ENCODE peak calls at places on chromosomes 1 and 21, in ten cellular contexts. K, L, I, U, P, A, T, G, Z and N are unnamed samples.

GRCh38 chr1:169115891-169116585 is 9.5 kb downstream of the ATP1B1 start:
- DNase-seq in K (peak; percentile 27), I (peak; percentile 90), L (peak; percentile 80), T (no peak), G (no peak), P (peak; percentile 63), A (no peak), U (no peak), Z (peak; percentile 81), N (peak; percentile 87)

GRCh38 chr1:2258122-2258812 is 30.1 kb downstream of the SKI start:
- DNase-seq in G (no peak), P (no peak), I (no peak), Z (no peak), L (no peak), T (no peak), K (no peak), U (no peak), A (no peak), N (no peak)

GRCh38 chr21:26123012-26123411 is 47.6 kb downstream of the APP start:
- DNase-seq in K (no peak), P (no peak), T (no peak), A (no peak), L (no peak), U (no peak), G (no peak), I (no peak), Z (no peak), N (no peak)

GRCh38 chr1:52970149-52970548 is 43.1 kb downstream of the SCP2 start:
- DNase-seq in P (no peak), Z (no peak), L (no peak), G (no peak), I (no peak), U (peak; percentile 11), K (no peak), A (peak; percentile 18), T (no peak), N (no peak)

GRCh38 chr1:170200665-170201397 is 55.1 kb downstream of the NTMT2 start:
- DNase-seq in G (no peak), T (no peak), I (no peak), L (no peak), U (no peak), Z (no peak), P (no peak), K (no peak), A (peak; percentile 63), N (no peak)

GRCh38 chr1:184665329-184665728 is 89.3 kb downstream of the EDEM3 start:
- DNase-seq in P (no peak), T (no peak), G (no peak), I (no peak), A (no peak), K (no peak), U (no peak), Z (no peak), L (no peak), N (no peak)

GRCh38 chr1:44217809-44218410 is 4.6 kb downstream of the DMAP1 start:
- DNase-seq in A (peak; percentile 55), K (peak; percentile 70), P (peak; percentile 77), I (peak; percentile 40), T (no peak), U (peak; percentile 54), Z (peak; percentile 93), L (peak; percentile 81), G (no peak), N (peak; percentile 15)

GRCh38 chr1:198258491-198258890 is 101.7 kb downstream of the NEK7 start:
- DNase-seq in T (peak; percentile 66), G (no peak), U (no peak), K (no peak), Z (no peak), L (no peak), I (peak; percentile 76), A (peak; percentile 84), P (no peak), N (no peak)

GRCh38 chr1:39328722-39329121 is 124.2 kb downstream of the MACF1 start:
- DNase-seq in T (no peak), U (no peak), G (no peak), P (no peak), Z (no peak), K (no peak), L (no peak), A (no peak), I (no peak), N (no peak)

GRCh38 chr1:33974147-33974546 is 110.3 kb downstream of the HMGB4 start:
- DNase-seq in I (no peak), A (no peak), P (no peak), G (no peak), U (no peak), Z (no peak), K (no peak), L (no peak), T (no peak), N (no peak)

GRCh38 chr1:207366022-207366421 is 44.5 kb downstream of the CD55 start:
- DNase-seq in I (no peak), U (no peak), T (no peak), L (no peak), Z (no peak), P (no peak), A (peak; percentile 23), K (no peak), G (no peak), N (no peak)

GRCh38 chr1:202567747-202568146 is 142.5 kb downstream of the SYT2 start:
- DNase-seq in G (no peak), K (no peak), A (peak; percentile 82), U (no peak), T (no peak), L (no peak), P (no peak), I (no peak), Z (no peak), N (no peak)

GRCh38 chr1:247415423-247416361 is at the start of gene NLRP3:
- DNase-seq in T (no peak), G (no peak), Z (no peak), A (peak; percentile 5), I (peak; percentile 73), U (no peak), L (peak; percentile 35), K (peak; percentile 52), P (peak; percentile 25), N (peak; percentile 16)

GRCh38 chr1:178055779-178056471 is 38.0 kb upstream of the RASAL2 start:
- DNase-seq in G (no peak), K (peak; percentile 9), P (no peak), A (no peak), U (no peak), L (no peak), T (no peak), Z (peak; percentile 46), I (no peak), N (no peak)
- TF ChIP-seq CTCF in G (no peak), K (no peak), P (no peak), A (no peak), U (no peak), L (no peak), T (no peak), Z (no peak), I (no peak), N (peak; percentile 55)

GRCh38 chr21:39675595-39675994 is 62.9 kb downstream of the B3GALT5 start:
- DNase-seq in K (no peak), A (no peak), U (no peak), P (no peak), L (no peak), Z (no peak), I (no peak), G (no peak), T (no peak), N (no peak)
- TF ChIP-seq CTCF in K (no peak), A (no peak), U (no peak), P (no peak), L (no peak), Z (no peak), I (no peak), G (peak; percentile 9), T (no peak), N (no peak)

GRCh38 chr1:21831454-21831970 is 19.4 kb downstream of the LDLRAD2 start:
- DNase-seq in L (no peak), I (no peak), P (no peak), T (no peak), A (no peak), G (no peak), U (no peak), Z (no peak), K (no peak), N (no peak)

GRCh38 chr1:21834666-21835065 is 22.6 kb downstream of the LDLRAD2 start:
- DNase-seq in Z (no peak), K (no peak), G (no peak), L (no peak), I (no peak), A (no peak), P (no peak), U (no peak), T (no peak), N (no peak)

GRCh38 chr1:21833392-21833976 is 21.4 kb downstream of the LDLRAD2 start:
- DNase-seq in T (no peak), P (no peak), U (no peak), G (no peak), Z (no peak), I (no peak), K (no peak), L (no peak), A (no peak), N (no peak)

GRCh38 chr1:21836010-21836409 is 23.9 kb downstream of the LDLRAD2 start:
- DNase-seq in K (no peak), G (no peak), U (no peak), L (no peak), I (no peak), P (no peak), Z (no peak), A (no peak), T (no peak), N (no peak)

DNA sequence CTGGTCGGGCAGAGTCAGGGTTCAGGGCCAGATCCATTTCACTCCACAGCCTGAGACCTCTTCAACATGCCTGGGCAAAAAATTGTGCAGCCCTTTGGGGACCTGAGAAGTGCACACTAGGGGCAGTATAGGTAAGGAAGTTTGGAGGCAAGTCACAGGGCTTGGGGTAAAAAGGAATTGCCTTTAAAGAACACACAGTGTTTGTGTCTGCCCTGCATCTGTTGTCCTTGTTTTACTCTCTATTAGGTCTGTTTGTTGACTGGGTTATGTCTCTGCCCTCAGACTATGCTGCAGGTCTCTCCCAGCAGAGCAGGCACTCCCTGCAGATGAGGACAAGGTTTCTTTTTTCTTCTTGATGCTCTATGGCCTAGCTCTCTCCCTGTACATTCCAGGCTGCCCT is 22.0 kb downstream of the LDLRAD2 start:
- DNase-seq in P (no peak), U (no peak), L (no peak), G (no peak), T (no peak), A (no peak), Z (no peak), I (no peak), K (no peak), N (no peak)
- TF ChIP-seq CTCF in P (no peak), U (no peak), L (no peak), G (no peak), T (no peak), A (no peak), Z (no peak), I (no peak), K (no peak), N (peak; percentile 21)

DNA sequence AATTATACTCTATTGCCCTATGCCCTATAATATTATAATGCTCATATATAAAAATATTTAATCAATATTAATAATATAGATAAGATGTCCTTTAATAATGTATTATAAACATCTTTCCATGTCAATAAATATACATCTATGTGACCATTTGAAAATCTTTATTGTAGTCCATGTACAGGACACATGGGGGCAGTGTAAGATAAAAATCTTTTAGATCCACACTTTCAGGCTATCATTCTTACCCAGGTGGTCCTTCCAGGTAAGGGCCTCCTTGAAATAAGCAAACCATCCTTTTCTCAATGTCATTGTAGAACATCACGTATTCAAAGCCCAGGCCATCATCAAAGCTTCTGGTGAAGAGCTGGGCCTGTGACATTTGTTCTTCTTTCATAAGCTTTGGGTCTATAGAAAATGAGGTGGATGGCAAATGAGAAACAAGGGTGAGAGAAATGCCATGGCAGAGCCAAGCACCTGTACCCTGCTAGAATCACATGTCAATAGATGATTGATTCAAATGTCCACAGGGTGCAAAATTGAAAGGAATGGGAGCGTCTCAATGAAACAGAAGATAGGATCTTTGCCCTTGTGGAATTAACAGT is 20.2 kb downstream of the THEM4 start:
- DNase-seq in T (no peak), Z (no peak), I (no peak), P (no peak), G (no peak), L (no peak), U (no peak), A (no peak), K (peak; percentile 39), N (no peak)
- TF ChIP-seq CTCF in T (peak; percentile 19), Z (peak; percentile 18), I (peak; percentile 15), P (no peak), G (peak; percentile 71), L (no peak), U (peak; percentile 5), A (peak; percentile 51), K (peak; percentile 68), N (peak; percentile 41)